ENCODE peak calls at places on chromosomes 16 and 17, in eight cellular contexts. One of them, this sample, is unnamed.

GRCh38 chr16:48609453-48610023 is 442 bp downstream of the N4BP1 start:
- DNase-seq in transverse colon: peak; percentile 61
- DNase-seq in SK-MEL-5: peak; percentile 48
- DNase-seq in activated CD4-positive, alpha-beta T cell treated with anti-CD3 and anti-CD28 coated beads, Interleukin-2, amount 50 U/mL, for 1 hour: peak; percentile 38
- DNase-seq in stimulated activated CD4-positive, alpha-beta T cell treated with anti-CD3 and anti-CD28 coated beads, TNF-alpha, amount 100 ng/mL, for 24 hours: peak; percentile 44
- DNase-seq in AG10803: peak; percentile 60
- DNase-seq in GM04503: no peak
- DNase-seq in CD8-positive, alpha-beta memory T cell: peak; percentile 45
- DNase-seq in this sample: no peak

GRCh38 chr16:25692734-25693508 is 1.2 kb downstream of the HS3ST4 start:
- DNase-seq in transverse colon: no peak
- DNase-seq in SK-MEL-5: no peak
- DNase-seq in activated CD4-positive, alpha-beta T cell treated with anti-CD3 and anti-CD28 coated beads, Interleukin-2, amount 50 U/mL, for 1 hour: no peak
- DNase-seq in stimulated activated CD4-positive, alpha-beta T cell treated with anti-CD3 and anti-CD28 coated beads, TNF-alpha, amount 100 ng/mL, for 24 hours: no peak
- DNase-seq in AG10803: no peak
- DNase-seq in GM04503: no peak
- DNase-seq in CD8-positive, alpha-beta memory T cell: no peak
- DNase-seq in this sample: no peak

GRCh38 chr16:75580-76501 is 2.2 kb upstream of the MPG start:
- DNase-seq in transverse colon: peak; percentile 71
- DNase-seq in SK-MEL-5: peak; percentile 50
- DNase-seq in activated CD4-positive, alpha-beta T cell treated with anti-CD3 and anti-CD28 coated beads, Interleukin-2, amount 50 U/mL, for 1 hour: no peak
- DNase-seq in stimulated activated CD4-positive, alpha-beta T cell treated with anti-CD3 and anti-CD28 coated beads, TNF-alpha, amount 100 ng/mL, for 24 hours: no peak
- DNase-seq in AG10803: peak; percentile 93
- DNase-seq in GM04503: no peak
- DNase-seq in CD8-positive, alpha-beta memory T cell: no peak
- DNase-seq in this sample: peak; percentile 61

GRCh38 chr17:71975998-71976649 is 144.7 kb upstream of the SOX9 start:
- DNase-seq in transverse colon: peak; percentile 79
- DNase-seq in SK-MEL-5: peak; percentile 99
- DNase-seq in activated CD4-positive, alpha-beta T cell treated with anti-CD3 and anti-CD28 coated beads, Interleukin-2, amount 50 U/mL, for 1 hour: no peak
- DNase-seq in stimulated activated CD4-positive, alpha-beta T cell treated with anti-CD3 and anti-CD28 coated beads, TNF-alpha, amount 100 ng/mL, for 24 hours: no peak
- DNase-seq in AG10803: peak; percentile 97
- DNase-seq in GM04503: peak; percentile 91
- DNase-seq in CD8-positive, alpha-beta memory T cell: no peak
- DNase-seq in this sample: peak; percentile 89

GRCh38 chr17:78014651-78015050 is 56.1 kb downstream of the TNRC6C start:
- DNase-seq in transverse colon: no peak
- DNase-seq in SK-MEL-5: no peak
- DNase-seq in activated CD4-positive, alpha-beta T cell treated with anti-CD3 and anti-CD28 coated beads, Interleukin-2, amount 50 U/mL, for 1 hour: no peak
- DNase-seq in stimulated activated CD4-positive, alpha-beta T cell treated with anti-CD3 and anti-CD28 coated beads, TNF-alpha, amount 100 ng/mL, for 24 hours: no peak
- DNase-seq in AG10803: no peak
- DNase-seq in GM04503: no peak
- DNase-seq in CD8-positive, alpha-beta memory T cell: no peak
- DNase-seq in this sample: no peak

GRCh38 chr16:69706975-69707340 is 19.4 kb downstream of the NQO1 start:
- DNase-seq in transverse colon: no peak
- DNase-seq in SK-MEL-5: no peak
- DNase-seq in activated CD4-positive, alpha-beta T cell treated with anti-CD3 and anti-CD28 coated beads, Interleukin-2, amount 50 U/mL, for 1 hour: no peak
- DNase-seq in stimulated activated CD4-positive, alpha-beta T cell treated with anti-CD3 and anti-CD28 coated beads, TNF-alpha, amount 100 ng/mL, for 24 hours: no peak
- DNase-seq in AG10803: no peak
- DNase-seq in GM04503: no peak
- DNase-seq in CD8-positive, alpha-beta memory T cell: no peak
- DNase-seq in this sample: no peak

GRCh38 chr17:27778193-27778592 is 22.1 kb downstream of the NOS2 start:
- DNase-seq in transverse colon: no peak
- DNase-seq in SK-MEL-5: peak; percentile 47
- DNase-seq in activated CD4-positive, alpha-beta T cell treated with anti-CD3 and anti-CD28 coated beads, Interleukin-2, amount 50 U/mL, for 1 hour: no peak
- DNase-seq in stimulated activated CD4-positive, alpha-beta T cell treated with anti-CD3 and anti-CD28 coated beads, TNF-alpha, amount 100 ng/mL, for 24 hours: no peak
- DNase-seq in AG10803: peak; percentile 54
- DNase-seq in GM04503: peak; percentile 16
- DNase-seq in CD8-positive, alpha-beta memory T cell: no peak
- DNase-seq in this sample: peak; percentile 44

GRCh38 chr16:77035361-77035760 is 155.6 kb upstream of the MON1B start:
- DNase-seq in transverse colon: no peak
- DNase-seq in SK-MEL-5: no peak
- DNase-seq in activated CD4-positive, alpha-beta T cell treated with anti-CD3 and anti-CD28 coated beads, Interleukin-2, amount 50 U/mL, for 1 hour: no peak
- DNase-seq in stimulated activated CD4-positive, alpha-beta T cell treated with anti-CD3 and anti-CD28 coated beads, TNF-alpha, amount 100 ng/mL, for 24 hours: no peak
- DNase-seq in AG10803: no peak
- DNase-seq in GM04503: no peak
- DNase-seq in CD8-positive, alpha-beta memory T cell: no peak
- DNase-seq in this sample: no peak